ENCODE peak calls at places on chromosome 1, in nine cellular contexts. One of them, this sample, is unnamed.

GRCh38 chr1:11178021-11179015 is 10.8 kb upstream of the ANGPTL7 start:
- DNase-seq in fibroblast of lung: peak
- DNase-seq in pancreas: no peak
- DNase-seq in T-helper 2 cell: no peak
- DNase-seq in ACHN: no peak
- DNase-seq in substantia nigra: no peak
- DNase-seq in NCI-H524: no peak
- DNase-seq in NCI-H1436 treated with DMSO at 0.1 percent for 48 hours: no peak
- DNase-seq in HTR-8/SVneo: no peak
- DNase-seq in this sample: peak

GRCh38 chr1:226212545-226212944 is 10.9 kb upstream of the MIXL1 start:
- DNase-seq in fibroblast of lung: no peak
- DNase-seq in pancreas: no peak
- DNase-seq in T-helper 2 cell: no peak
- DNase-seq in ACHN: no peak
- DNase-seq in substantia nigra: no peak
- DNase-seq in NCI-H524: no peak
- DNase-seq in NCI-H1436 treated with DMSO at 0.1 percent for 48 hours: no peak
- DNase-seq in HTR-8/SVneo: no peak
- DNase-seq in this sample: no peak

GRCh38 chr1:104291156-104291555 is 541.5 kb downstream of the AMY1C start:
- DNase-seq in fibroblast of lung: no peak
- DNase-seq in pancreas: no peak
- DNase-seq in T-helper 2 cell: no peak
- DNase-seq in ACHN: no peak
- DNase-seq in substantia nigra: no peak
- DNase-seq in NCI-H524: no peak
- DNase-seq in NCI-H1436 treated with DMSO at 0.1 percent for 48 hours: no peak
- DNase-seq in HTR-8/SVneo: no peak
- DNase-seq in this sample: no peak

GRCh38 chr1:48309564-48310082 is 87.1 kb downstream of the SLC5A9 start:
- DNase-seq in fibroblast of lung: no peak
- DNase-seq in pancreas: no peak
- DNase-seq in T-helper 2 cell: no peak
- DNase-seq in ACHN: no peak
- DNase-seq in substantia nigra: no peak
- DNase-seq in NCI-H524: peak
- DNase-seq in NCI-H1436 treated with DMSO at 0.1 percent for 48 hours: no peak
- DNase-seq in HTR-8/SVneo: no peak
- DNase-seq in this sample: no peak

GRCh38 chr1:109796484-109797305 is 33.0 kb upstream of the EPS8L3 start:
- DNase-seq in fibroblast of lung: peak
- DNase-seq in pancreas: no peak
- DNase-seq in T-helper 2 cell: peak
- DNase-seq in ACHN: no peak
- DNase-seq in substantia nigra: no peak
- DNase-seq in NCI-H524: no peak
- DNase-seq in NCI-H1436 treated with DMSO at 0.1 percent for 48 hours: no peak
- DNase-seq in HTR-8/SVneo: no peak
- DNase-seq in this sample: no peak

GRCh38 chr1:84570436-84571149 is 3.6 kb downstream of the CTBS start:
- DNase-seq in fibroblast of lung: peak
- DNase-seq in pancreas: no peak
- DNase-seq in T-helper 2 cell: no peak
- DNase-seq in ACHN: no peak
- DNase-seq in substantia nigra: no peak
- DNase-seq in NCI-H524: no peak
- DNase-seq in NCI-H1436 treated with DMSO at 0.1 percent for 48 hours: no peak
- DNase-seq in HTR-8/SVneo: no peak
- DNase-seq in this sample: no peak

GRCh38 chr1:201536542-201536941 is 2.4 kb upstream of the NAV1 start:
- DNase-seq in fibroblast of lung: peak
- DNase-seq in pancreas: no peak
- DNase-seq in T-helper 2 cell: no peak
- DNase-seq in ACHN: peak
- DNase-seq in substantia nigra: no peak
- DNase-seq in NCI-H524: no peak
- DNase-seq in NCI-H1436 treated with DMSO at 0.1 percent for 48 hours: no peak
- DNase-seq in HTR-8/SVneo: no peak
- DNase-seq in this sample: no peak

GRCh38 chr1:93533677-93534076 is 85.8 kb downstream of the FNBP1L start:
- DNase-seq in fibroblast of lung: no peak
- DNase-seq in pancreas: no peak
- DNase-seq in T-helper 2 cell: no peak
- DNase-seq in ACHN: no peak
- DNase-seq in substantia nigra: no peak
- DNase-seq in NCI-H524: no peak
- DNase-seq in NCI-H1436 treated with DMSO at 0.1 percent for 48 hours: no peak
- DNase-seq in HTR-8/SVneo: no peak
- DNase-seq in this sample: no peak

GRCh38 chr1:160949881-160950280 is 4.7 kb downstream of the ITLN2 start:
- DNase-seq in fibroblast of lung: no peak
- DNase-seq in pancreas: no peak
- DNase-seq in T-helper 2 cell: no peak
- DNase-seq in ACHN: no peak
- DNase-seq in substantia nigra: no peak
- DNase-seq in NCI-H524: no peak
- DNase-seq in NCI-H1436 treated with DMSO at 0.1 percent for 48 hours: no peak
- DNase-seq in HTR-8/SVneo: no peak
- DNase-seq in this sample: no peak

GRCh38 chr1:114345930-114346479 is 165.0 kb downstream of the TRIM33 start:
- DNase-seq in fibroblast of lung: peak
- DNase-seq in pancreas: peak
- DNase-seq in T-helper 2 cell: peak
- DNase-seq in ACHN: no peak
- DNase-seq in substantia nigra: peak
- DNase-seq in NCI-H524: peak
- DNase-seq in NCI-H1436 treated with DMSO at 0.1 percent for 48 hours: no peak
- DNase-seq in HTR-8/SVneo: no peak
- DNase-seq in this sample: peak

GRCh38 chr1:182198006-182198605 is 136.6 kb upstream of the ZNF648 start:
- DNase-seq in fibroblast of lung: peak
- DNase-seq in pancreas: no peak
- DNase-seq in T-helper 2 cell: no peak
- DNase-seq in ACHN: peak
- DNase-seq in substantia nigra: no peak
- DNase-seq in NCI-H524: no peak
- DNase-seq in NCI-H1436 treated with DMSO at 0.1 percent for 48 hours: no peak
- DNase-seq in HTR-8/SVneo: no peak
- DNase-seq in this sample: no peak

GRCh38 chr1:24991242-24992037 is 61.4 kb upstream of the RUNX3 start:
- DNase-seq in fibroblast of lung: no peak
- DNase-seq in pancreas: no peak
- DNase-seq in T-helper 2 cell: no peak
- DNase-seq in ACHN: no peak
- DNase-seq in substantia nigra: no peak
- DNase-seq in NCI-H524: no peak
- DNase-seq in NCI-H1436 treated with DMSO at 0.1 percent for 48 hours: no peak
- DNase-seq in HTR-8/SVneo: no peak
- DNase-seq in this sample: no peak

GRCh38 chr1:40982721-40983120 is 3.2 kb downstream of the CTPS1 start:
- DNase-seq in fibroblast of lung: no peak
- DNase-seq in pancreas: no peak
- DNase-seq in T-helper 2 cell: no peak
- DNase-seq in ACHN: no peak
- DNase-seq in substantia nigra: no peak
- DNase-seq in NCI-H524: no peak
- DNase-seq in NCI-H1436 treated with DMSO at 0.1 percent for 48 hours: no peak
- DNase-seq in HTR-8/SVneo: no peak
- DNase-seq in this sample: no peak

GRCh38 chr1:195970209-195970608 is 638.0 kb downstream of the KCNT2 start:
- DNase-seq in fibroblast of lung: no peak
- DNase-seq in pancreas: no peak
- DNase-seq in T-helper 2 cell: peak
- DNase-seq in ACHN: no peak
- DNase-seq in substantia nigra: no peak
- DNase-seq in NCI-H524: no peak
- DNase-seq in NCI-H1436 treated with DMSO at 0.1 percent for 48 hours: no peak
- DNase-seq in HTR-8/SVneo: no peak
- DNase-seq in this sample: no peak

GRCh38 chr1:157133431-157133830 is 4.8 kb downstream of the ETV3 start:
- DNase-seq in fibroblast of lung: no peak
- DNase-seq in pancreas: no peak
- DNase-seq in T-helper 2 cell: peak
- DNase-seq in ACHN: no peak
- DNase-seq in substantia nigra: no peak
- DNase-seq in NCI-H524: no peak
- DNase-seq in NCI-H1436 treated with DMSO at 0.1 percent for 48 hours: no peak
- DNase-seq in HTR-8/SVneo: no peak
- DNase-seq in this sample: no peak

GRCh38 chr1:241641748-241642592 is 1.8 kb upstream of the CHML start:
- DNase-seq in fibroblast of lung: peak
- DNase-seq in pancreas: no peak
- DNase-seq in T-helper 2 cell: no peak
- DNase-seq in ACHN: no peak
- DNase-seq in substantia nigra: no peak
- DNase-seq in NCI-H524: peak
- DNase-seq in NCI-H1436 treated with DMSO at 0.1 percent for 48 hours: no peak
- DNase-seq in HTR-8/SVneo: peak
- DNase-seq in this sample: no peak

GRCh38 chr1:10854856-10855459 is 58.5 kb upstream of the CASZ1 start:
- DNase-seq in fibroblast of lung: no peak
- DNase-seq in pancreas: no peak
- DNase-seq in T-helper 2 cell: no peak
- DNase-seq in ACHN: no peak
- DNase-seq in substantia nigra: no peak
- DNase-seq in NCI-H524: no peak
- DNase-seq in NCI-H1436 treated with DMSO at 0.1 percent for 48 hours: no peak
- DNase-seq in HTR-8/SVneo: no peak
- DNase-seq in this sample: no peak

GRCh38 chr1:98049370-98050115 is 128.7 kb upstream of the DPYD start:
- DNase-seq in fibroblast of lung: peak
- DNase-seq in pancreas: no peak
- DNase-seq in T-helper 2 cell: no peak
- DNase-seq in ACHN: no peak
- DNase-seq in substantia nigra: peak
- DNase-seq in NCI-H524: peak
- DNase-seq in NCI-H1436 treated with DMSO at 0.1 percent for 48 hours: no peak
- DNase-seq in HTR-8/SVneo: no peak
- DNase-seq in this sample: peak

GRCh38 chr1:30310966-30311742 is 412.2 kb downstream of the MATN1 start:
- DNase-seq in fibroblast of lung: no peak
- DNase-seq in pancreas: no peak
- DNase-seq in T-helper 2 cell: no peak
- DNase-seq in ACHN: no peak
- DNase-seq in substantia nigra: no peak
- DNase-seq in NCI-H524: no peak
- DNase-seq in NCI-H1436 treated with DMSO at 0.1 percent for 48 hours: no peak
- DNase-seq in HTR-8/SVneo: no peak
- DNase-seq in this sample: no peak

GRCh38 chr1:169322138-169322537 is 45.5 kb downstream of the NME7 start:
- DNase-seq in fibroblast of lung: no peak
- DNase-seq in pancreas: no peak
- DNase-seq in T-helper 2 cell: no peak
- DNase-seq in ACHN: no peak
- DNase-seq in substantia nigra: no peak
- DNase-seq in NCI-H524: no peak
- DNase-seq in NCI-H1436 treated with DMSO at 0.1 percent for 48 hours: no peak
- DNase-seq in HTR-8/SVneo: no peak
- DNase-seq in this sample: no peak

GRCh38 chr1:224774378-224774777 is 155.1 kb upstream of the DNAH14 start:
- DNase-seq in fibroblast of lung: no peak
- DNase-seq in pancreas: no peak
- DNase-seq in T-helper 2 cell: no peak
- DNase-seq in ACHN: no peak
- DNase-seq in substantia nigra: no peak
- DNase-seq in NCI-H524: no peak
- DNase-seq in NCI-H1436 treated with DMSO at 0.1 percent for 48 hours: no peak
- DNase-seq in HTR-8/SVneo: no peak
- DNase-seq in this sample: no peak

GRCh38 chr1:76939107-76939816 is 72.0 kb downstream of the ST6GALNAC5 start:
- DNase-seq in fibroblast of lung: peak
- DNase-seq in pancreas: no peak
- DNase-seq in T-helper 2 cell: no peak
- DNase-seq in ACHN: peak
- DNase-seq in substantia nigra: no peak
- DNase-seq in NCI-H524: no peak
- DNase-seq in NCI-H1436 treated with DMSO at 0.1 percent for 48 hours: no peak
- DNase-seq in HTR-8/SVneo: no peak
- DNase-seq in this sample: no peak

GRCh38 chr1:24875257-24875656 is 54.8 kb downstream of the RUNX3 start:
- DNase-seq in fibroblast of lung: no peak
- DNase-seq in pancreas: no peak
- DNase-seq in T-helper 2 cell: no peak
- DNase-seq in ACHN: no peak
- DNase-seq in substantia nigra: no peak
- DNase-seq in NCI-H524: no peak
- DNase-seq in NCI-H1436 treated with DMSO at 0.1 percent for 48 hours: no peak
- DNase-seq in HTR-8/SVneo: no peak
- DNase-seq in this sample: no peak

GRCh38 chr1:186848509-186849130 is 19.9 kb downstream of the PLA2G4A start:
- DNase-seq in fibroblast of lung: no peak
- DNase-seq in pancreas: no peak
- DNase-seq in T-helper 2 cell: no peak
- DNase-seq in ACHN: no peak
- DNase-seq in substantia nigra: no peak
- DNase-seq in NCI-H524: no peak
- DNase-seq in NCI-H1436 treated with DMSO at 0.1 percent for 48 hours: no peak
- DNase-seq in HTR-8/SVneo: no peak
- DNase-seq in this sample: no peak

GRCh38 chr1:28915036-28915895 is 897 bp downstream of the EPB41 start:
- DNase-seq in fibroblast of lung: peak
- DNase-seq in pancreas: no peak
- DNase-seq in T-helper 2 cell: peak
- DNase-seq in ACHN: peak
- DNase-seq in substantia nigra: no peak
- DNase-seq in NCI-H524: peak
- DNase-seq in NCI-H1436 treated with DMSO at 0.1 percent for 48 hours: no peak
- DNase-seq in HTR-8/SVneo: peak
- DNase-seq in this sample: peak

GRCh38 chr1:150876111-150876434 is 326 bp downstream of the ARNT start:
- DNase-seq in fibroblast of lung: no peak
- DNase-seq in pancreas: no peak
- DNase-seq in T-helper 2 cell: no peak
- DNase-seq in ACHN: peak
- DNase-seq in substantia nigra: no peak
- DNase-seq in NCI-H524: peak
- DNase-seq in NCI-H1436 treated with DMSO at 0.1 percent for 48 hours: no peak
- DNase-seq in HTR-8/SVneo: peak
- DNase-seq in this sample: peak

GRCh38 chr1:196155586-196155985 is 452.7 kb downstream of the KCNT2 start:
- DNase-seq in fibroblast of lung: no peak
- DNase-seq in pancreas: no peak
- DNase-seq in T-helper 2 cell: no peak
- DNase-seq in ACHN: no peak
- DNase-seq in substantia nigra: no peak
- DNase-seq in NCI-H524: no peak
- DNase-seq in NCI-H1436 treated with DMSO at 0.1 percent for 48 hours: no peak
- DNase-seq in HTR-8/SVneo: no peak
- DNase-seq in this sample: no peak

GRCh38 chr1:19219451-19219850 is 9.4 kb upstream of the UBR4 start:
- DNase-seq in fibroblast of lung: no peak
- DNase-seq in pancreas: no peak
- DNase-seq in T-helper 2 cell: no peak
- DNase-seq in ACHN: no peak
- DNase-seq in substantia nigra: no peak
- DNase-seq in NCI-H524: no peak
- DNase-seq in NCI-H1436 treated with DMSO at 0.1 percent for 48 hours: no peak
- DNase-seq in HTR-8/SVneo: no peak
- DNase-seq in this sample: no peak

GRCh38 chr1:77322061-77322900 is 40.5 kb downstream of the AK5 start:
- DNase-seq in fibroblast of lung: peak
- DNase-seq in pancreas: no peak
- DNase-seq in T-helper 2 cell: no peak
- DNase-seq in ACHN: peak
- DNase-seq in substantia nigra: no peak
- DNase-seq in NCI-H524: no peak
- DNase-seq in NCI-H1436 treated with DMSO at 0.1 percent for 48 hours: no peak
- DNase-seq in HTR-8/SVneo: peak
- DNase-seq in this sample: no peak

This sample was measured in NCI-H2171.